ENCODE peak calls at places on chromosomes 2 and 18, in seven cellular contexts. F is spleen, P is prostate gland, U is stomach, T is suprapubic skin, Z is K562, K is HepG2. V is an unnamed sample.

GRCh38 chr2:219627105-219628100 is at the start of gene SLC4A3:
- DNase-seq in T (no peak), U (peak; percentile 31), Z (peak; percentile 60), P (no peak), K (no peak), F (peak; percentile 73), V (no peak)

GRCh38 chr2:64019975-64020281 is 700 bp upstream of the VPS54 start:
- DNase-seq in Z (no peak), F (no peak), K (no peak), T (no peak), U (no peak), P (no peak), V (no peak)

GRCh38 chr2:221818569-221818968 is 246.5 kb upstream of the EPHA4 start:
- DNase-seq in K (no peak), P (no peak), U (no peak), F (no peak), Z (no peak), T (no peak), V (no peak)

GRCh38 chr18:43061816-43062215 is 53.7 kb downstream of the RIT2 start:
- DNase-seq in K (no peak), U (no peak), Z (no peak), P (no peak), F (no peak), T (no peak), V (no peak)

GRCh38 chr18:25830787-25831186 is 259.6 kb downstream of the SS18 start:
- DNase-seq in Z (no peak), F (no peak), K (peak; percentile 2), P (no peak), U (peak; percentile 34), T (no peak), V (no peak)

GRCh38 chr2:8886876-8887275 is 49.5 kb upstream of the KIDINS220 start:
- DNase-seq in K (no peak), P (no peak), T (no peak), Z (no peak), F (no peak), U (no peak), V (no peak)

GRCh38 chr18:76445275-76445674 is 49.8 kb downstream of the ZNF516 start:
- DNase-seq in U (no peak), Z (no peak), P (no peak), F (no peak), T (no peak), K (no peak), V (peak; percentile 54)

GRCh38 chr18:37563810-37564511 is 1.6 kb downstream of the CELF4 start:
- DNase-seq in P (no peak), U (no peak), K (no peak), F (peak; percentile 5), Z (no peak), T (no peak), V (no peak)

GRCh38 chr2:206422493-206422892 is 20.8 kb upstream of the ADAM23 start:
- DNase-seq in F (no peak), Z (no peak), U (no peak), P (no peak), T (no peak), K (no peak), V (no peak)

GRCh38 chr18:42883177-42883576 is 232.3 kb downstream of the RIT2 start:
- DNase-seq in K (no peak), Z (no peak), T (no peak), F (no peak), U (no peak), P (no peak), V (no peak)

GRCh38 chr2:113240150-113240914 is 38.4 kb downstream of the PAX8 start:
- DNase-seq in T (peak; percentile 90), Z (no peak), K (no peak), F (peak; percentile 88), P (peak; percentile 39), U (peak; percentile 92), V (no peak)

GRCh38 chr18:60445341-60445740 is 72.8 kb upstream of the MC4R start:
- DNase-seq in T (no peak), K (no peak), F (no peak), P (no peak), U (no peak), Z (no peak), V (no peak)

GRCh38 chr18:26506012-26506411 is 42.3 kb downstream of the KCTD1 start:
- DNase-seq in T (no peak), F (no peak), K (no peak), P (no peak), U (peak; percentile 29), Z (no peak), V (no peak)

GRCh38 chr2:201808070-201808469 is 1.7 kb downstream of the CDK15 start:
- DNase-seq in Z (no peak), K (no peak), U (no peak), T (no peak), F (no peak), P (no peak), V (no peak)

GRCh38 chr2:165427686-165428085 is 41.8 kb upstream of the CSRNP3 start:
- DNase-seq in K (no peak), T (no peak), U (no peak), F (peak; percentile 70), Z (no peak), P (no peak), V (no peak)

GRCh38 chr2:43057026-43057741 is 169.2 kb downstream of the ZFP36L2 start:
- DNase-seq in F (peak; percentile 64), P (peak; percentile 54), K (no peak), Z (no peak), T (no peak), U (peak; percentile 81), V (no peak)

GRCh38 chr18:50720281-50720680 is 99.5 kb downstream of the MRO start:
- DNase-seq in K (no peak), U (no peak), T (no peak), F (no peak), P (no peak), Z (no peak), V (no peak)

GRCh38 chr18:77081387-77081773 is 51.2 kb downstream of the MBP start:
- DNase-seq in K (no peak), P (no peak), F (no peak), U (no peak), T (no peak), Z (no peak), V (no peak)

GRCh38 chr2:222861411-222862067 is 703 bp downstream of the ACSL3 start:
- DNase-seq in K (no peak), T (no peak), Z (peak; percentile 18), U (peak; percentile 34), P (no peak), F (peak; percentile 92), V (no peak)

GRCh38 chr2:73896362-73897239 is 3.8 kb downstream of the ACTG2 start:
- DNase-seq in U (no peak), K (no peak), Z (no peak), T (peak; percentile 56), F (no peak), P (no peak), V (no peak)

GRCh38 chr2:19358242-19359020 is at the start of gene OSR1:
- DNase-seq in P (peak; percentile 49), U (peak; percentile 55), Z (no peak), T (peak; percentile 87), K (peak; percentile 53), F (peak; percentile 81), V (peak; percentile 89)

GRCh38 chr2:180625006-180625844 is 355.2 kb upstream of the UBE2E3 start:
- DNase-seq in K (no peak), Z (no peak), U (no peak), T (no peak), F (no peak), P (no peak), V (no peak)

GRCh38 chr2:10493636-10494281 is 45.6 kb upstream of the ODC1 start:
- DNase-seq in K (peak; percentile 68), P (peak; percentile 85), Z (no peak), F (peak; percentile 92), T (no peak), U (peak; percentile 84), V (peak; percentile 89)
- TF ChIP-seq POLR2AphosphoS5 in K (no peak), P (peak; percentile 84), Z (no peak), F (peak; percentile 64), T (no peak), U (no peak), V (peak; percentile 21)

DNA sequence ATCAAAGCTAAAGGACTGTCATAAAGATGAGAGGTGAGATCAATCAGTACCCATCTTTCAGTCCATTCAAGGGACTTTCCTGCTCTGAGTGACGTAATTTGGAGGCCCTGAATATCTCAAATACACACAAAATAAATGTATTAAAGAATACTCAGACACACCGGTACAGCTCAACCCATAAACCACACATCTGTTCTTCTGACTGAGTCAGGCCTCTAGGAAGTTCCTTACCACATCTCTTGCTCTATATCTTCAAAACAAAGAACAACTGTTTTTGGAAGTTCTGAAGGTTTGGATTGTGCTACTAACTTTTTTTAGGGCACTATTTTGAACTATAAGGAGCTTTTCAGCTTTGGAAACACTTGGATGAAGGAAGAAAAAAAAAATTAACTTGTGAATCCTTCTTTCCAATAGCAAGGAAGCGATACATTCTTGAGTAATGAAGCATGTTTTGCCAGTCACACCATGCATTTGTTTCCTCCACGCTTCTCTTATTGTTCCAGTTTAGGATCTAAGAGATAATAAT is 866.5 kb upstream of the VRK2 start:
- DNase-seq in U (no peak), P (no peak), T (no peak), K (no peak), F (no peak), Z (no peak), V (no peak)
- TF ChIP-seq POLR2A in U (no peak), P (no peak), T (no peak), K (no peak), F (no peak), Z (no peak), V (no peak)

GRCh38 chr2:237603049-237603717 is 12.6 kb upstream of the RAB17 start:
- DNase-seq in P (no peak), U (no peak), F (no peak), K (no peak), Z (no peak), T (no peak), V (no peak)

GRCh38 chr2:237603718-237604362 is 13.3 kb upstream of the RAB17 start:
- DNase-seq in T (no peak), Z (no peak), K (peak; percentile 40), P (no peak), F (no peak), U (no peak), V (no peak)

GRCh38 chr2:237604960-237605359 is 14.4 kb upstream of the RAB17 start:
- DNase-seq in T (no peak), K (peak; percentile 64), F (no peak), P (no peak), U (peak; percentile 56), Z (no peak), V (no peak)

GRCh38 chr2:237602409-237602808 is 11.9 kb upstream of the RAB17 start:
- DNase-seq in T (no peak), F (no peak), K (no peak), Z (no peak), P (no peak), U (no peak), V (no peak)

DNA sequence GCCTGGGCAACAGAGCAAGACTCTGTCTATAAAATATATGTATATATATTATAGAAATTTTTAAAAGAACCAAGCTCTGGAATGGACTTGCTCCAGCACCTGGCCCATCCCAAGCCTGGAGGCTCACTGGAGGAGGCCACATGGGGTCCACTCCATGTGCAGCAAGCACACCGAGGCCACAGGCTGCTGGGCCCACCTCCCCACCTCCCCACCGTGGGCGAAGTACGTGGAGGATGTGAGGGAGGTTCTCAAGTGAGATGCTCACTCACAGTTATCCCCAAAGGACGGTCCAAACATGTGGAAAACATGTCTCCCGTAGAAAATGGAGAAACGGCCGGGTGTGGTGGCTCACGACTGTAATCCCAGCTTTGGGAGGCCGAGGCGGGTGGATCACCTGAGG is 13.9 kb upstream of the RAB17 start:
- DNase-seq in F (no peak), Z (no peak), T (no peak), K (no peak), U (no peak), P (no peak), V (no peak)
- H3K27ac ChIP-seq in F (peak overlapping the region; percentile 78), Z (no peak overlapping the region), T (no peak overlapping the region), K (no peak overlapping the region), U (no peak overlapping the region), P (no peak overlapping the region), V (peak overlapping the region; percentile 63)

GRCh38 chr18:58682429-58683069 is 11.3 kb downstream of the MALT1 start:
- DNase-seq in Z (no peak), K (peak; percentile 68), F (no peak), T (no peak), P (no peak), U (peak; percentile 70), V (no peak)
- TF ChIP-seq POLR2AphosphoS5 in Z (no peak), K (no peak), F (no peak), T (no peak), P (peak; percentile 24), U (no peak), V (no peak)

V was measured in vagina.